ENCODE peak calls at places on chromosomes 5 and 9, in five cellular contexts. H, A, V, G and E are unnamed samples.

GRCh38 chr5:137032929-137033328 is 466.2 kb downstream of the SPOCK1 start:
- DNase-seq in H (no peak), G (no peak), V (no peak), A (no peak), E (no peak)

GRCh38 chr5:43920422-43920821 is 317.4 kb downstream of the NNT start:
- DNase-seq in G (no peak), A (no peak), V (no peak), H (no peak), E (no peak)

GRCh38 chr9:14218253-14218652 is 95.7 kb downstream of the NFIB start:
- DNase-seq in H (no peak), V (no peak), G (no peak), A (no peak), E (no peak)

GRCh38 chr9:93049491-93049890 is 9.0 kb upstream of the SUSD3 start:
- DNase-seq in G (no peak), H (peak), V (no peak), A (no peak), E (no peak)

GRCh38 chr5:51881901-51882300 is 498.7 kb downstream of the ISL1 start:
- DNase-seq in A (no peak), H (no peak), V (no peak), G (no peak), E (no peak)

GRCh38 chr5:143921525-143922311 is 109.8 kb downstream of the HMHB1 start:
- DNase-seq in A (no peak), G (no peak), H (no peak), V (peak), E (no peak)

GRCh38 chr9:78462616-78463015 is 165.7 kb downstream of the PSAT1 start:
- DNase-seq in H (no peak), G (no peak), V (no peak), A (no peak), E (no peak)

GRCh38 chr5:130032807-130033206 is 128.5 kb downstream of the CHSY3 start:
- DNase-seq in H (no peak), V (no peak), A (no peak), G (no peak), E (no peak)

GRCh38 chr9:107755267-107755666 is 265.7 kb upstream of the KLF4 start:
- DNase-seq in H (no peak), V (peak), A (no peak), G (peak), E (peak)

GRCh38 chr5:160506006-160507004 is 84.7 kb downstream of the PTTG1 start:
- DNase-seq in A (no peak), G (peak), H (no peak), V (peak), E (peak)

GRCh38 chr9:135165003-135165711 is 77.7 kb downstream of the OLFM1 start:
- DNase-seq in A (no peak), V (no peak), G (no peak), H (no peak), E (no peak)

GRCh38 chr5:176647870-176648466 is 684 bp downstream of the TSPAN17 start:
- DNase-seq in H (no peak), V (no peak), A (peak), G (peak), E (no peak)

GRCh38 chr9:69380811-69381210 is 55.8 kb downstream of the ENTREP1 start:
- DNase-seq in A (no peak), V (no peak), H (no peak), G (no peak), E (no peak)
- H3K4me3 ChIP-seq in A (no peak), V (no peak), H (no peak), G (no peak), E (no peak)

DNA sequence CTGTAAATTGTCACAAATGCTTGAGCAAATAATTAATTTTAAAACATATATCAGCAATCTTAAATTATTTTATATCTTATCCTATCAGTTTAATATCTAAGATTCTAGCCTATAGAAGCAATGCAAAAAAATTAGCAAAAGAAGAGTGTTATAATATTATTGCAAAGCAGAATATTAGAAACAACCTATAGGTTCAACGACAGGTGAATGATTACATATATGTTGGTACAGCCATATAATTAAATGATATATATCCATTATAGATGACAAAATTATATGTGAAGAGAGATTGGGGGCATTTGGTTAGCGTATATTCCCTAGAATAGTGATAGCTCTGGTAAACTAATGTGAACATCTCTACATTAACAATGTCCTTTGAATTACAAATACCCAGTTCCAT is at the start of gene IFNE:
- DNase-seq in H (no peak), A (no peak), G (no peak), V (no peak), E (no peak)
- TF ChIP-seq CTCF in H (no peak), A (no peak), G (no peak), V (no peak), E (no peak)

GRCh38 chr5:170584003-170584402 is 80.2 kb downstream of the KCNIP1 start:
- DNase-seq in V (no peak), H (no peak), A (no peak), G (no peak), E (no peak)
- H3K4me3 ChIP-seq in V (no peak), H (no peak), A (no peak), G (no peak), E (no peak)

GRCh38 chr5:106454651-106455415 is 1215.9 kb downstream of the EFNA5 start:
- DNase-seq in H (no peak), G (peak), V (peak), A (no peak), E (peak)
- TF ChIP-seq CTCF in H (peak), G (peak), V (peak), A (no peak), E (peak)

GRCh38 chr9:131278421-131279111 is 2.3 kb upstream of the FAM78A start:
- DNase-seq in H (no peak), A (no peak), V (no peak), G (no peak), E (no peak)
- H3K4me3 ChIP-seq in H (peak), A (no peak), V (no peak), G (no peak), E (peak)

DNA sequence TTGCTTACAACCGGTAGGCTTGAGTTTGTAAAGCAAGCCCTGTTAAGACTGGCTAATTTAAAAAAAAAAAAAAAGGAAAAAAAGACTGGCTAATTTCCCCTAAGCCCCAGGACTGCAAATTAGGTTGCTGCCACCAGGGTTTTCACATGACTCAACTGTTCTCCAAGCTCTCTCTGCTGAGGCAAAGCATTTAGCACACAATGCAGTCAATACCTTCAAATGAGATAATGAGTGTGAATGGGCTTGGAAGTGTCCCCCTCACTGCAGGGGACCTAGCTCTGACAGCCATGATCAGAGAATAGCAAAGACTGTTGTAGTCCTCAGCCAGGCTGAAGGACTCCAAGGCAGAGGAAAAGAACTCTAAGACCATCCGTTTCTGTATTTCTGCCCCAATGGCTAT is 42.8 kb upstream of the ZSWIM6 start:
- DNase-seq in H (no peak), G (no peak), A (no peak), V (no peak), E (no peak)
- TF ChIP-seq CTCF in H (no peak), G (no peak), A (no peak), V (no peak), E (no peak)

DNA sequence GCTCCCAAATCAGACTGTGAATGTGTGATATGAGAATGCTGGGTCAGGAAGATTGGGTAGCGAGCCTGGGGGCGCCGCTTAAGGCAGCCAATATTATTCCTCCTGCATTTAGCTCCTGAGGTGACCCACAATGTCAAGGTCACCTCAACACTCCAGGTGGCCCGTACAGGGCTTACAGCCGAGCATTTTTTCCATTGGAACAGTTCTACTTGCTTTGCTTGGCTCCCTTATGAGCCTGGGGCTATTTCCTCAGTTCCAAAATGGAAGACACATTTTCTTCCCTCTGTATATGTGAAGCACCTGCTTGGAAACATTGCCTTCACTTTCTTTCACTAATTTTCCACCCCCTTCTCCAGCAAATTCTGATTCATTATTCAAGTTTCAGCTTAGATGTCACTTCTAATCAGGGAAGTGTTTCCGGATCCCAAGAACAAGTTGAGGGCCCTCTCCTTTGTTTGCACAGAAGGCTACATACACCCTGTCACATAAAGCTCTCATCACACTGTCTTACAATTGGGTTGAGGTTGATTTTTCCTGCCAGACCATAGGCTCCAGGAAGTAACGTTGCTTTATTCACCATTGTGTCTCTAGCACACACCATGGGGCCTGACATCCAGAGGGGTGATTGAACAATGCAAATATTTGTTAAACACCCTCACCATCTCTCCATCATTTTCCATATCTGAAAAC is 330.2 kb downstream of the PIK3R1 start:
- DNase-seq in V (no peak), H (no peak), A (no peak), G (no peak), E (no peak)
- H3K4me3 ChIP-seq in V (no peak), H (no peak), A (no peak), G (no peak), E (no peak)

DNA sequence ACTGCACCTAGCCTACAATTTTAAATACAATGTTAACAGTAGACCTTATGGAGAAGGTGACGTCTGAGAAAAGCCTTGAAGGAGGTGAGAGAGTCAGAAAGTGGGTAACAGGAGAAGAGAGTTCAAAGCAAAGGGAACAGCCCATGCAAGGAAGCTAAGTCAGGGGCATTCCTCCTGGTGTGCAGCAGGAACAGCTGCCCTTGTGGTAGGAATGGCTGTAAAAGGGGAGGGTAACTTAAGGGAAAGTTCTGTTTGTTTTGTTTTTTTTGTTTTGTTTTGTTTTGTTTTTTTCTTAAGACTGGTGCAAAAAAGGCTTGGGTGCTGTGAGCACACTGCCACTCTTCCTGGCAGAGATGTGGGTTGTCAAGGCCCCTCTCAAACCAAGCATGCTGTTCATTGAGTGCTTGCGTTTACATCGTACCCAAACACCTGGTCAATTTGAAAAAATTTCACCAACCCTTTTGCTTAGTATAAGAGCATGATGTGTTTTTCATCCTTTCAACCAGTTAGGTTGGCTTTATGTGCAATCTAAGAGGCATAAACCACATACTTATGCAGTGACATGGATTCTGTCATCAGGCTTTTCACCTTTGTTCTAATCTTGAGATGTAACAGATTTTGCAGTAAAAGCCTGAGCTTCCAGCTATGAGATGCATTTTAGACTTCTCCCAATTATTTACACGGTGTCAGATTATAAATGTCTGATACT is 279.7 kb downstream of the GLIS3 start:
- DNase-seq in A (no peak), V (peak), H (no peak), G (peak), E (no peak)
- TF ChIP-seq CTCF in A (no peak), V (no peak), H (no peak), G (no peak), E (no peak)

GRCh38 chr5:104998572-104998971 is 1436.0 kb upstream of the NUDT12 start:
- DNase-seq in V (no peak), H (no peak), A (no peak), G (no peak), E (no peak)
- H3K4me3 ChIP-seq in V (no peak), H (no peak), A (no peak), G (no peak), E (no peak)